ENCODE peak calls at places on chromosomes 2 and 18, in five cellular contexts. U is neural progenitor cell, C is mammary epithelial cell, T is K562, F is GM23338. H is an unnamed sample.

GRCh38 chr18:78878335-78878734 is 101.3 kb upstream of the SALL3 start:
- DNase-seq in U (no peak), C (no peak), T (no peak), F (no peak), H (no peak)

GRCh38 chr2:226691265-226691664 is 108.4 kb downstream of the IRS1 start:
- DNase-seq in U (no peak), C (no peak), T (no peak), F (peak), H (no peak)

GRCh38 chr2:226048625-226049024 is 649.1 kb downstream of the NYAP2 start:
- DNase-seq in U (peak), C (peak), T (no peak), F (peak), H (peak)

GRCh38 chr18:46156124-46156745 is 52.0 kb downstream of the HAUS1 start:
- DNase-seq in U (no peak), C (no peak), T (no peak), F (no peak), H (no peak)

GRCh38 chr2:233129351-233129978 is 69.3 kb downstream of the INPP5D start:
- DNase-seq in U (peak), C (no peak), T (peak), F (peak), H (no peak)

GRCh38 chr18:55422456-55423185 is 165.4 kb downstream of the TCF4 start:
- DNase-seq in U (no peak), C (no peak), T (no peak), F (no peak), H (no peak)

GRCh38 chr2:43029186-43029585 is 197.2 kb downstream of the ZFP36L2 start:
- DNase-seq in U (no peak), C (no peak), T (no peak), F (no peak), H (no peak)

GRCh38 chr2:101479810-101480209 is 4.9 kb upstream of the RFX8 start:
- DNase-seq in U (no peak), C (no peak), T (no peak), F (peak), H (no peak)

GRCh38 chr2:224359569-224359968 is 42.3 kb downstream of the FAM124B start:
- DNase-seq in U (peak), C (no peak), T (peak), F (peak), H (no peak)

GRCh38 chr2:239224249-239224605 is 176.6 kb downstream of the HDAC4 start:
- DNase-seq in U (no peak), C (no peak), T (no peak), F (no peak), H (no peak)

GRCh38 chr2:28163627-28164279 is 228.9 kb upstream of the FOSL2 start:
- DNase-seq in U (no peak), C (no peak), T (no peak), F (no peak), H (no peak)

GRCh38 chr2:163736433-163737168 is 793 bp upstream of the FIGN start:
- DNase-seq in U (peak), C (peak), T (no peak), F (peak), H (no peak)

GRCh38 chr2:220460257-220460985 is 833.0 kb downstream of the SLC4A3 start:
- DNase-seq in U (peak), C (no peak), T (no peak), F (peak), H (no peak)

GRCh38 chr2:6082619-6083018 is 390.4 kb downstream of the SOX11 start:
- DNase-seq in U (peak), C (no peak), T (no peak), F (no peak), H (no peak)

GRCh38 chr2:240624011-240624949 is 1.0 kb upstream of the GPR35 start:
- DNase-seq in U (no peak), C (no peak), T (no peak), F (no peak), H (no peak)

GRCh38 chr2:12948963-12949353 is 232.2 kb downstream of the TRIB2 start:
- DNase-seq in U (no peak), C (no peak), T (no peak), F (no peak), H (no peak)

GRCh38 chr2:146579154-146579930 is 1265.5 kb upstream of the ACVR2A start:
- DNase-seq in U (no peak), C (peak), T (no peak), F (no peak), H (peak)

GRCh38 chr2:217636578-217637267 is 366.1 kb downstream of the TNS1 start:
- DNase-seq in U (no peak), C (no peak), T (no peak), F (no peak), H (no peak)

GRCh38 chr18:35242426-35242825 is 1.6 kb downstream of the ZNF397 start:
- DNase-seq in U (no peak), C (no peak), T (no peak), F (no peak), H (no peak)

GRCh38 chr18:35239314-35239713 is 1.5 kb upstream of the ZNF397 start:
- DNase-seq in U (no peak), C (no peak), T (peak), F (no peak), H (no peak)

GRCh38 chr18:35244671-35245070 is 3.8 kb downstream of the ZNF397 start:
- DNase-seq in U (no peak), C (no peak), T (no peak), F (no peak), H (no peak)

GRCh38 chr18:35240664-35241522 is at the start of gene ZNF397:
- DNase-seq in U (peak), C (peak), T (peak), F (peak), H (peak)

GRCh38 chr18:35241523-35241804 is 630 bp downstream of the ZNF397 start:
- DNase-seq in U (no peak), C (no peak), T (no peak), F (no peak), H (no peak)
- H3K27ac ChIP-seq in U (peak), C (peak), T (peak), F (peak), H (peak)

GRCh38 chr2:172102858-172103359 is at the start of gene DLX2:
- DNase-seq in U (peak), C (peak), T (peak), F (peak), H (no peak)

GRCh38 chr2:172101008-172101706 is 1.5 kb downstream of the DLX2 start:
- DNase-seq in U (peak), C (no peak), T (peak), F (peak), H (no peak)

GRCh38 chr2:172102159-172102857 is 392 bp downstream of the DLX2 start:
- DNase-seq in U (no peak), C (peak), T (peak), F (no peak), H (no peak)

GRCh38 chr2:172100080-172101007 is 2.4 kb downstream of the DLX2 start:
- DNase-seq in U (peak), C (no peak), T (no peak), F (peak), H (no peak)

GRCh38 chr2:172101707-172102158 is 967 bp downstream of the DLX2 start:
- DNase-seq in U (peak), C (no peak), T (no peak), F (peak), H (no peak)
- TF ChIP-seq EZH2 in U (peak), C (no peak), T (no peak), F (no peak), H (no peak)

GRCh38 chr2:41605914-41606313 is 441.9 kb upstream of the PKDCC start:
- DNase-seq in U (no peak), C (no peak), T (no peak), F (no peak), H (no peak)

GRCh38 chr2:41610501-41611242 is 437.1 kb upstream of the PKDCC start:
- DNase-seq in U (no peak), C (no peak), T (no peak), F (no peak), H (no peak)
- H3K27ac ChIP-seq in U (no peak), C (no peak), T (no peak), F (no peak), H (no peak)

GRCh38 chr18:36338420-36338933 is 41.0 kb downstream of the FHOD3 start:
- DNase-seq in U (no peak), C (no peak), T (no peak), F (no peak), H (no peak)

GRCh38 chr18:36340232-36340631 is 42.7 kb downstream of the FHOD3 start:
- DNase-seq in U (no peak), C (no peak), T (no peak), F (no peak), H (no peak)

GRCh38 chr18:36337679-36338419 is 40.3 kb downstream of the FHOD3 start:
- DNase-seq in U (no peak), C (no peak), T (no peak), F (no peak), H (no peak)

DNA sequence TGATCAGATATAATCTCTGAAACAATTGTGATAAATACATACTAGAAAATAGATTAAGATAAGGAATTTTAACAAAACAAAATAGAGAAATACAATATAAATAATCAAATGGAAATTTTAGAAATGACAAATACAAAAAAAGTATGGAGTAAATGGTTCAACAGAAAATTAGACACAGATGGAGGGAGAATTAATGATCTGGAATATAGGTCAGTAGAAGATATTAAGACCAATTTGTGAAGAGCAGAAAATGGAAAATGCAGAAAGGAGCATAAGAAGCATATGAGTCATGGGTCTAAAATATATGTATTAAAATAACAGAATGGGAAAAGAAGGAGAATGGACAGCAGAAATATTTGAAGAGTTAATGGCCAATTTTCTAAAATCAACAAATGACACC is 44.4 kb downstream of the FHOD3 start:
- DNase-seq in U (no peak), C (no peak), T (no peak), F (no peak), H (no peak)
- TF ChIP-seq EZH2 in U (no peak), C (no peak), T (no peak), F (no peak), H (no peak)

GRCh38 chr2:158955974-158956373 is 12.5 kb upstream of the TANC1 start:
- DNase-seq in U (no peak), C (no peak), T (no peak), F (no peak), H (no peak)

GRCh38 chr2:158953926-158954763 is 14.3 kb upstream of the TANC1 start:
- DNase-seq in U (no peak), C (peak), T (no peak), F (no peak), H (peak)

GRCh38 chr2:158958365-158958764 is 10.1 kb upstream of the TANC1 start:
- DNase-seq in U (no peak), C (no peak), T (no peak), F (no peak), H (no peak)

GRCh38 chr2:158949300-158949699 is 19.1 kb upstream of the TANC1 start:
- DNase-seq in U (no peak), C (no peak), T (no peak), F (no peak), H (no peak)

DNA sequence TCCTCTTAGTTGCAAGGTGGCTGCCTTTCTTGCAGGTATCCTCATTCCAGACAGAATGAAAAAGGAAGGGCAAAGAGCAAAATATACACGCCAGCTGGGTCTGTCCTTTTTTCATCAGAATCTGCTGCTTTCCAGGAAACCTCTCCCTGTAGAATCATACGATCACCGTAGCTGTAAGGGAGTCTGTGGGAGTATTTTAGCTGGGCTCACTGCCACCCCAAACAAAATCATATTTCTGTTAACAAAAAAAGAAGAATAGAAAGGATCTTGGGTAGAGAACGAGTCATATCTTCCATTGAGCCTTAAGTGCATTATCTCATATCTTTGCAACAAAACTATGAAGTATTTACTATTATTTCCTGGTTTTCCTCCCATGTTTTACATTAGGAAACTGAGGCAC is 15.0 kb upstream of the TANC1 start:
- DNase-seq in U (no peak), C (no peak), T (no peak), F (no peak), H (no peak)
- H3K27ac ChIP-seq in U (no peak), C (no peak), T (no peak), F (no peak), H (no peak)

GRCh38 chr2:222434204-222434603 is 9.9 kb downstream of the SGPP2 start:
- DNase-seq in U (no peak), C (no peak), T (no peak), F (peak), H (no peak)

GRCh38 chr2:222433381-222434173 is 9.2 kb downstream of the SGPP2 start:
- DNase-seq in U (no peak), C (no peak), T (no peak), F (peak), H (no peak)

GRCh38 chr2:222427606-222428320 is 3.4 kb downstream of the SGPP2 start:
- DNase-seq in U (no peak), C (peak), T (no peak), F (no peak), H (no peak)

GRCh38 chr2:222430071-222430470 is 5.7 kb downstream of the SGPP2 start:
- DNase-seq in U (no peak), C (no peak), T (no peak), F (no peak), H (no peak)

GRCh38 chr2:222431859-222432258 is 7.5 kb downstream of the SGPP2 start:
- DNase-seq in U (no peak), C (no peak), T (no peak), F (no peak), H (no peak)
- TF ChIP-seq EZH2 in U (no peak), C (no peak), T (no peak), F (no peak), H (no peak)

GRCh38 chr2:73067043-73067442 is 4.5 kb downstream of the SFXN5 start:
- DNase-seq in U (no peak), C (no peak), T (no peak), F (no peak), H (no peak)
- H3K27ac ChIP-seq in U (no peak), C (no peak), T (no peak), F (no peak), H (no peak)

DNA sequence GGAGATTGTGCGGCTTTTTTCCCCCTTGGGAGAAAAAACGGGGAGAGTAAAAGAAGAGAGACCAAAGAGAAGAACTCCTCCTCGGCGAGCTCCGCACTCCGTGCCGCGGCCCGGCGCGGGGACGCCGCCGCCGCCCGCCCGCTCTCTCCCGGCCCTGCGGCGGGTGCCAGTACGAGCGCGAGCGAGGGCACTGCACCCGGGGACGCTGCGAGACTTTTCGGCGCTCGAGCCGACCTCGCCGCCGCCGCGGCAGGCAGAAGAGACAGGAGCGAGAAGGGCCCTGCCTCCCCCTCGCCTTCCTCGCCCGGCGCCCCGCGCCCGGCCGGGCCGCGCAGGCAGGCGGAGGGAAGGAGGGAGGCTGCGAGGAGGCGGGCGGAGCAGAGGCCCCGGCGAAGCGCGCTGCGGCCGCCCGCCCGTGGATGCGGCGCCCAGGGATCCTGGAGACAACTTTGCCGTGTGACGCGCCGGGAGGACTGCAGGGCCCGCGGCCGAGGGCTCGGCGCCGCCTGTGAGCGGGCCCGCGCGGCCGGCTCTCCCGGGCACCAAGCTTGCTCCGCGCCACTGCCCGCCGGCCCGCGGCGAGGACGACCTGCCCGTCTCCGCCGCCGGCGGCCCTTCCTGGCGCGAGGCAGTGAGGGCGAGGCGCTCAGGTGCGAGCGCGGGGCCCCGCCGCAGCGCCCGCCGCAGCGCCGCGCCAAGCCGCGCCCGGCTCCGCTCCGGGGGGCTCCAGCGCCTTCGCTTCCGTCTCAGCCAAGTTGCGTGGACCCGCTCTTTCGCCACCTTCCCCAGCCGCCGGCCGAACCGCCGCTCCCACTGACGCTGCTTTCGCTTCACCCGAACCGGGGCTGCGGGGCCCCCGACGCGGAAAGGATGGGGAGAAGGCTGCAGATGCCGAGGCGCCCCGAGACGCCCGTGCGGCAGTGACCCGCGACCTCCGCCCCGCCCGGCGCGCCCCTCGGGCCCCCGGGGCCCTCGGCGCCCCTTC is 653 bp upstream of the INHBB start:
- DNase-seq in U (peak), C (no peak), T (no peak), F (peak), H (no peak)
- TF ChIP-seq EZH2 in U (peak), C (peak), T (no peak), F (peak), H (peak)

GRCh38 chr2:65231121-65231520 is 3.5 kb downstream of the ACTR2 start:
- DNase-seq in U (no peak), C (peak), T (no peak), F (no peak), H (no peak)
- H3K27ac ChIP-seq in U (no peak), C (no peak), T (peak), F (no peak), H (peak)